ENCODE peak calls at places on chromosome 10, in six cellular contexts. T is NCI-H1436; Z is activated CD4-positive, alpha-beta T cell treated with anti-CD3 and anti-CD28 coated beads for 24 hours; A is aorta; X is T1000; B is NCI-H460. C is an unnamed sample.

GRCh38 chr10:95755511-95756004 is 405 bp upstream of the ENTPD1 start:
- DNase-seq in A (peak; percentile 73), X (no peak), B (no peak), Z (no peak), T (no peak), C (no peak)

GRCh38 chr10:78375854-78376785 is 342.5 kb downstream of the RPS24 start:
- DNase-seq in T (no peak), A (peak; percentile 28), B (no peak), X (no peak), Z (no peak), C (peak; percentile 8)

GRCh38 chr10:14688606-14689005 is 86.1 kb downstream of the FAM107B start:
- DNase-seq in T (no peak), Z (no peak), X (no peak), B (no peak), A (no peak), C (no peak)

GRCh38 chr10:133166828-133167692 is 7.0 kb downstream of the KNDC1 start:
- DNase-seq in T (no peak), Z (no peak), A (peak; percentile 24), X (no peak), B (no peak), C (no peak)

GRCh38 chr10:89531359-89531758 is 4.0 kb downstream of the SLC16A12 start:
- DNase-seq in B (no peak), X (no peak), A (no peak), T (no peak), Z (no peak), C (no peak)

GRCh38 chr10:132479603-132480221 is 57.9 kb upstream of the INPP5A start:
- DNase-seq in Z (no peak), A (no peak), X (no peak), T (no peak), B (no peak), C (no peak)

GRCh38 chr10:100736144-100736808 is 9.1 kb upstream of the PAX2 start:
- DNase-seq in Z (no peak), A (no peak), B (no peak), X (no peak), T (no peak), C (no peak)

GRCh38 chr10:26430641-26431163 is 7.4 kb upstream of the APBB1IP start:
- DNase-seq in A (no peak), X (peak; percentile 70), Z (no peak), T (no peak), B (no peak), C (no peak)

GRCh38 chr10:14556285-14556956 is 218.3 kb downstream of the FAM107B start:
- DNase-seq in X (no peak), T (no peak), B (no peak), A (no peak), Z (no peak), C (no peak)

GRCh38 chr10:77553966-77554365 is 83.6 kb downstream of the KCNMA1 start:
- DNase-seq in Z (no peak), X (no peak), A (no peak), T (no peak), B (no peak), C (no peak)

GRCh38 chr10:34637419-34637911 is 177.6 kb downstream of the PARD3 start:
- DNase-seq in A (peak; percentile 64), B (peak; percentile 33), X (peak; percentile 97), T (peak; percentile 86), Z (peak; percentile 59), C (peak; percentile 27)

GRCh38 chr10:101284171-101285092 is 55.2 kb upstream of the LBX1 start:
- DNase-seq in B (no peak), T (peak; percentile 57), X (no peak), Z (no peak), A (no peak), C (peak; percentile 51)

GRCh38 chr10:88979153-88979562 is 11.4 kb upstream of the FAS start:
- DNase-seq in Z (no peak), B (no peak), X (peak; percentile 69), A (peak; percentile 80), T (no peak), C (no peak)

GRCh38 chr10:24645784-24646183 is 77.9 kb downstream of the ARHGAP21 start:
- DNase-seq in X (no peak), T (no peak), B (no peak), A (no peak), Z (no peak), C (no peak)

GRCh38 chr10:93149761-93150160 is 76.1 kb downstream of the CYP26A1 start:
- DNase-seq in X (no peak), B (no peak), A (no peak), T (no peak), Z (no peak), C (no peak)

C was measured in NCI-H2227 treated with DMSO at 0.1 percent for 48 hours.